ENCODE peak calls at places on chromosomes 3 and 15, in six cellular contexts. Q, G, A, D, K and J are unnamed samples.

GRCh38 chr3:129312021-129312639 is 33.5 kb downstream of the HMCES start:
- DNase-seq in Q (no peak), G (no peak), A (no peak), D (peak; percentile 38), K (no peak), J (no peak)

GRCh38 chr3:139264375-139264774 is 79.4 kb upstream of the MRPS22 start:
- DNase-seq in Q (no peak), G (no peak), A (no peak), D (no peak), K (no peak), J (no peak)

GRCh38 chr3:140724856-140725812 is 47.3 kb downstream of the TRIM42 start:
- DNase-seq in Q (no peak), G (no peak), A (no peak), D (no peak), K (no peak), J (no peak)

GRCh38 chr3:87553058-87553457 is 276.7 kb upstream of the POU1F1 start:
- DNase-seq in Q (no peak), G (no peak), A (peak; percentile 28), D (no peak), K (no peak), J (no peak)

GRCh38 chr3:62558549-62559112 is 185.3 kb upstream of the FEZF2 start:
- DNase-seq in Q (peak; percentile 63), G (peak; percentile 71), A (peak; percentile 42), D (no peak), K (peak; percentile 53), J (no peak)

GRCh38 chr3:113185436-113185835 is 25.9 kb upstream of the BOC start:
- DNase-seq in Q (no peak), G (no peak), A (no peak), D (no peak), K (no peak), J (peak; percentile 10)

GRCh38 chr15:76338555-76339301 is 2.2 kb downstream of the ISL2 start:
- DNase-seq in Q (peak; percentile 23), G (peak; percentile 23), A (no peak), D (no peak), K (peak; percentile 42), J (no peak)

GRCh38 chr3:30779686-30780287 is 114.7 kb downstream of the GADL1 start:
- DNase-seq in Q (peak; percentile 24), G (peak; percentile 49), A (peak; percentile 54), D (peak; percentile 15), K (peak; percentile 9), J (peak; percentile 53)

GRCh38 chr15:59376735-59377134 is 4.1 kb upstream of the MYO1E start:
- DNase-seq in Q (peak; percentile 65), G (no peak), A (no peak), D (no peak), K (no peak), J (peak; percentile 10)

GRCh38 chr3:169818330-169818729 is 5.6 kb upstream of the LRRC34 start:
- DNase-seq in Q (no peak), G (no peak), A (no peak), D (no peak), K (no peak), J (peak; percentile 52)

GRCh38 chr15:67571643-67572415 is 29.3 kb downstream of the MAP2K5 start:
- DNase-seq in Q (no peak), G (no peak), A (peak; percentile 22), D (no peak), K (no peak), J (no peak)

GRCh38 chr3:159928071-159928491 is 60.6 kb upstream of the IL12A start:
- DNase-seq in Q (no peak), G (no peak), A (no peak), D (no peak), K (peak; percentile 10), J (peak; percentile 64)

GRCh38 chr15:51237816-51238215 is 100.6 kb downstream of the CYP19A1 start:
- DNase-seq in Q (no peak), G (no peak), A (no peak), D (no peak), K (no peak), J (no peak)

GRCh38 chr3:197428117-197428761 is 127.5 kb downstream of the BDH1 start:
- DNase-seq in Q (no peak), G (peak; percentile 47), A (peak; percentile 82), D (no peak), K (peak; percentile 54), J (peak; percentile 76)

GRCh38 chr3:192642651-192643050 is 84.7 kb downstream of the FGF12 start:
- DNase-seq in Q (no peak), G (no peak), A (no peak), D (no peak), K (no peak), J (no peak)

GRCh38 chr3:134359121-134360010 is 14.9 kb downstream of the AMOTL2 start:
- DNase-seq in Q (no peak), G (no peak), A (no peak), D (no peak), K (no peak), J (peak; percentile 50)

GRCh38 chr3:11091088-11091590 is 63.2 kb upstream of the HRH1 start:
- DNase-seq in Q (no peak), G (peak; percentile 61), A (no peak), D (no peak), K (no peak), J (peak; percentile 53)

GRCh38 chr3:115512565-115513410 is 110.5 kb upstream of the GAP43 start:
- DNase-seq in Q (no peak), G (peak; percentile 91), A (peak; percentile 55), D (no peak), K (peak; percentile 62), J (peak; percentile 67)

GRCh38 chr15:71385026-71385425 is 269.8 kb downstream of the THSD4 start:
- DNase-seq in Q (no peak), G (no peak), A (no peak), D (no peak), K (no peak), J (no peak)
- TF ChIP-seq EZH2phosphoT487 in Q (no peak), G (no peak), A (no peak), D (no peak), K (no peak), J (no peak)

DNA sequence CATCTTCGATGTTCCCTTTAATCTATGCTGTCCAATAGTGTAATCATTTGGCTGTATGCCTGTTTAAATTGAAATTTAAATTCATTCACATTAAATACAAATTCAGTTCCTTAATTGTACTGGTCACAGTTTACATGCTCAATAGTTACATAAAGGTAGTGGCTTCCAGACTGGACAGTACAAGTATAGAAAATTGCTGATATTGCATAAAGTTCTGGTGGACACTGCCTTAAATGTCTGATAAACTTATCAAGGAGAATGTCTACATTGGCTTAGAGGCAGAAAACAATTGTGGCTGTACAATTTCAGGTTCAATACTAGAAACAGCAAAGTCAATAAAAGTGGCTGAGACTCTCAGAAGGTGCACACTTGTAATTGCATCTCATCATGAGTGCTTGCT is 365.2 kb downstream of the RBMS3 start:
- DNase-seq in Q (no peak), G (no peak), A (no peak), D (no peak), K (no peak), J (no peak)
- TF ChIP-seq EZH2phosphoT487 in Q (no peak), G (no peak), A (no peak), D (no peak), K (no peak), J (no peak)

GRCh38 chr3:33636125-33636855 is 81.8 kb downstream of the CLASP2 start:
- DNase-seq in Q (peak; percentile 72), G (peak; percentile 72), A (peak; percentile 57), D (peak; percentile 62), K (peak; percentile 49), J (peak; percentile 79)
- TF ChIP-seq EZH2phosphoT487 in Q (no peak), G (no peak), A (no peak), D (no peak), K (no peak), J (no peak)

GRCh38 chr3:53495091-53495517 is 693 bp downstream of the CACNA1D start:
- DNase-seq in Q (no peak), G (peak; percentile 42), A (no peak), D (no peak), K (peak; percentile 73), J (no peak)
- TF ChIP-seq EZH2phosphoT487 in Q (no peak), G (no peak), A (no peak), D (no peak), K (no peak), J (no peak)

GRCh38 chr3:149473991-149474819 is at the start of gene TM4SF4:
- DNase-seq in Q (no peak), G (no peak), A (peak; percentile 40), D (no peak), K (no peak), J (no peak)

GRCh38 chr3:149472393-149472792 is 2.1 kb upstream of the TM4SF4 start:
- DNase-seq in Q (no peak), G (no peak), A (no peak), D (no peak), K (no peak), J (peak; percentile 61)

GRCh38 chr3:149475451-149476060 is 1.1 kb downstream of the TM4SF4 start:
- DNase-seq in Q (no peak), G (no peak), A (no peak), D (no peak), K (no peak), J (no peak)

GRCh38 chr3:149471991-149472390 is 2.5 kb upstream of the TM4SF4 start:
- DNase-seq in Q (no peak), G (no peak), A (no peak), D (no peak), K (no peak), J (peak; percentile 56)

DNA sequence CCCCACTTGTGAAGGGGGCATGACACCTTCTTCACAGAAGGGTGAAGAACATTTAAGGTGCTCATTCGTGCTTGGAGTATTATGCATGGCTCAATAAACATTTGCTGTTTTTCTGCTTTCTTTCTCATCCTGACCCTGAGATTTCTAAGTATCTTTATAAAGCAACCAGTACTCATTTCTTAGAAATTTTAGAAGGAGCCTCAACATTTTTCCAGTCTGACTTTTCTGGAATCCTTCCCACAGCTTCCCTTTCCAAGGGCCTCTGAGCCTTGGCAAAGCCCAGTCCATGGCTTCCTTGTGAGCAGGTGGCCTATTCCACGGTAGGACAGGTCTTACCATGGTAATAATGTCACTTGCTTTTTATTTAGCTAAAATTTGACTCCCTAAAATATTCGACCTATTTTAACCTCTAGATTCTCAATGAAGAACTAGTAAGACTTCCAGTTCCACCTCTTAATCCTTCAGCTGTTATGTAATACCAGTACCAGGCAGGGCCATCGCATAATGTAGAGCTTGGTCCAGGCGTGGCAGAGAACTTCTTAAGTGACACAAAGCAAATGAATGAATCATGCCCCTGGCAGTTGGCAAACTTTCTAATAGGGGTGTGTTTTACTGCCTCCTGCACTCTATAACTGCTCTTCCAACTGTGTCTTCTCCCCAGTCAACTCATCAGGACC is 1.0 kb upstream of the TM4SF4 start:
- DNase-seq in Q (no peak), G (no peak), A (peak; percentile 80), D (no peak), K (no peak), J (peak; percentile 87)
- TF ChIP-seq EZH2phosphoT487 in Q (no peak), G (no peak), A (no peak), D (no peak), K (no peak), J (no peak)

DNA sequence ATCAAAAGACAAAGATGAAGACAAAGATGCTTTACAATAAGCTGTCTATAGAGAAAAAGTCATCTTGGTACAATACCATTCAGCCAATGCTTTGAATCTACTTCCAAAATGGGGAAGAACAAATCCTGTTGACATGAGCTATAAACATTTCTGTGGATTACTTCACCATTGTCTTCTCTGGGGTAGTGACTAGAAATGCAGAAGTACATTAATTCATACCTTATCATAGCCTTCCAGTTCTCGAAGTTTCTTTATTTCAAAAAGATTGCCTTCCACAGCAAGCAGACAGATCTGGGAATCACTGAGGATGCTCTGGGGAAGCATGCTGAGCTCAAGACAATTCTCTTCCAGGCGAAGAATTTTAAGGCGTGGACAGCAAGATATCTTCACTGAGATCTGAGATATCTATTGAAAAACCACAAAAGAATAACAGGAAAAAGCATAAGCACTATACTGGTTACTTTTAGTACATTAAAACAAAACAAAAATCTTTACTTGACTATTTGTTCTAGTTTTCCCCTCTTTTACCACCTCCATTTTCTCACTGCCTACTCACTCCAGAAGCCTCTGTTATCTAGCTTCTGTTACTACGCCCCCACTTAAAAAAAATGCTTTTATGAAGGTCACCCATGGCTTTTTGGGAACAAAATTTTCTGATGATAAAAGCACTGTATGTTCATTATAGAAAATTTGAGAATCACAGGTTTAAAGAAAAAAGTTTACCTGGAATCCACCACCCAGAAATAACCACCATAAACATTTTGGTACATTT is 3.5 kb downstream of the LRRC57 start:
- DNase-seq in Q (no peak), G (no peak), A (no peak), D (no peak), K (no peak), J (no peak)
- TF ChIP-seq EZH2phosphoT487 in Q (no peak), G (no peak), A (no peak), D (no peak), K (no peak), J (no peak)